ENCODE peak calls at places on chromosomes 5 and 9, in eight cellular contexts. R, H, V, L, J, Q, F and M are unnamed samples.

GRCh38 chr5:20486826-20487225 is 498.8 kb upstream of the CDH18 start:
- DNase-seq in Q (no peak), H (no peak), L (no peak), V (no peak), J (no peak), R (no peak), F (no peak), M (no peak)

GRCh38 chr5:181160144-181160754 is 12.9 kb downstream of the OR2V2 start:
- DNase-seq in R (peak; percentile 72), L (no peak), H (peak; percentile 84), F (no peak), J (peak; percentile 56), Q (no peak), V (peak; percentile 20), M (no peak)

GRCh38 chr9:21443849-21444625 is 3.8 kb downstream of the IFNA1 start:
- DNase-seq in Q (no peak), J (no peak), F (no peak), H (no peak), V (no peak), R (no peak), L (peak; percentile 69), M (no peak)

GRCh38 chr9:5586391-5586802 is 42.5 kb upstream of the RIC1 start:
- DNase-seq in R (no peak), V (no peak), F (no peak), L (peak; percentile 88), Q (no peak), H (no peak), J (peak; percentile 45), M (no peak)

GRCh38 chr5:5178121-5178520 is 38.0 kb downstream of the ADAMTS16 start:
- DNase-seq in Q (no peak), F (no peak), H (peak; percentile 18), R (no peak), J (no peak), L (no peak), V (no peak), M (no peak)

GRCh38 chr9:100064872-100065581 is 33.8 kb downstream of the ERP44 start:
- DNase-seq in L (no peak), F (no peak), V (no peak), H (peak; percentile 19), J (peak; percentile 75), R (no peak), Q (no peak), M (no peak)

GRCh38 chr5:120457839-120458507 is 6.1 kb upstream of the PRR16 start:
- DNase-seq in F (peak; percentile 79), V (peak; percentile 74), L (peak; percentile 85), R (peak; percentile 90), Q (no peak), H (peak; percentile 63), J (peak; percentile 76), M (peak; percentile 82)

GRCh38 chr9:29144476-29144875 is 1571.2 kb upstream of the C9orf72 start:
- DNase-seq in L (no peak), R (no peak), Q (no peak), V (no peak), H (no peak), J (no peak), F (no peak), M (no peak)

GRCh38 chr9:94920439-94920951 is 194.0 kb downstream of the AOPEP start:
- DNase-seq in L (no peak), J (peak; percentile 72), R (no peak), F (peak; percentile 78), V (no peak), Q (peak; percentile 89), H (peak; percentile 89), M (peak; percentile 68)

GRCh38 chr5:135154961-135155360 is 120.9 kb upstream of the PITX1 start:
- DNase-seq in J (no peak), Q (peak; percentile 84), H (no peak), F (no peak), V (no peak), R (no peak), L (no peak), M (no peak)

GRCh38 chr5:99019812-99020697 is 91.2 kb upstream of the CHD1 start:
- DNase-seq in H (peak; percentile 40), R (no peak), L (no peak), V (no peak), F (no peak), J (peak; percentile 88), Q (no peak), M (no peak)

DNA sequence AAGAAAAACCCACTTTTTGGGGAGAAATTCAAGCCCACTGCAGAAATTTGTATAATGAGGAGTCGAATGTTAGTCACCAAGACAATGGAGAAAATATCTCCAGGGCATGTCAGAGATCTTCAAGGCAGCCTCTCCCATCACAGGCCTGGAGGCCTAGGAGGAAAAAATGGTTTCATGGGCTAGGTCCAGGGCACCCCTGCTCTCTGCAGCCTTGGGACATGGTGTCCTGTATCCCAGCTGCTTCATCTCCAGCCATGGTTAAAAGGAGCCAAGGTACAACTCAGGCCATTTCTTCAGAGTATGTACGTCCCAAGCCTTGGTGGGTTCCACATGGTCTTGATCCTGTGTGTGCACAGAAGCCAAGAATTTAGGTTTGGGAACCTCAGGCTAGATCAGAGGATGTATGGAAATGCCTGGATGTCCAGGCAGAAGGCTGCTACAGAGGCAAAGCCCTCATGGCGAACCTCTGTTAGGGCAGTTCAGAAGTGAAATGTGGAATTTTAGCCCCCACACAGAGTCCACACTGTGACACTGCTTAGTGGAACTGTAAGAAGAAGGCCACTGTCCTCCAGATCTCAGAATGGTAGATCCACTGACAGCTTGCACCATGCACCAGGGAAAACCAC is 561.4 kb downstream of the ISL1 start:
- DNase-seq in J (no peak), F (no peak), V (no peak), R (no peak), H (no peak), L (no peak), Q (no peak), M (no peak)
- H3K9me3 ChIP-seq in J (no peaks in the 10 kb centered on the region), F (no peaks in the 10 kb centered on the region), V (no peaks in the 10 kb centered on the region), R (no peaks in the 10 kb centered on the region), H (peaks cover 5% of the 10 kb centered on the region), L (peaks cover 2% of the 10 kb centered on the region), Q (no peaks in the 10 kb centered on the region), M (no peaks in the 10 kb centered on the region)

GRCh38 chr5:72407078-72407477 is 86.9 kb downstream of the PTCD2 start:
- DNase-seq in R (no peak), H (no peak), V (no peak), Q (no peak), L (no peak), F (no peak), J (no peak), M (no peak)

GRCh38 chr5:72402959-72403628 is 82.9 kb downstream of the PTCD2 start:
- DNase-seq in L (no peak), J (peak; percentile 35), H (peak; percentile 37), Q (no peak), R (no peak), V (peak; percentile 73), F (no peak), M (no peak)

GRCh38 chr5:72400950-72401349 is 80.8 kb downstream of the PTCD2 start:
- DNase-seq in V (no peak), H (no peak), L (no peak), Q (no peak), R (no peak), F (no peak), J (no peak), M (no peak)

GRCh38 chr5:72397836-72398235 is 77.7 kb downstream of the PTCD2 start:
- DNase-seq in L (no peak), Q (no peak), V (no peak), H (no peak), F (no peak), R (no peak), J (no peak), M (no peak)

DNA sequence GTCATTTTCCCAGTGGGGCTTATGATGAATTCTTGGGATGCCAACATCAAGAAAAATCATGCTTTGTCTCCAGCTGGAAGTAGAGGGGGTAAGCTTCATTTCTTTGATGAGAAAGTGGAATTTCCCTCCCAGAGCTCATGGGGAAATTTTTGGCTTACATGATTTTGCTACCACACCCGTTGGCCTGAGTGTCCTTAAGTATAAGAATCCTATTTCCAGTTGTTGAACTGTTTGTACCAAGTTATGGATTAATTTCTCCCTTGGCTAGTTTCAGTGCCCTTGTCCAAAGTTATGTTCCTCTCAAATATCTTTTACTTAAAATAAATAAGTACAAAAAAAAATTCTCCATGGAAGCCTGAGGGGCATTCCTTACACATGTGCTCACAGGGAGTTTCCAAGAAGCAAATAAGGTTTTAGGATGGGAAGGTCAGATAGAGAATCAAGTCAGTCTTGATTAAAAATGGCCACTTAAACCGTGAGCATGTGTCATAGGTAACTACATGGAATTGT is 82.3 kb downstream of the PTCD2 start:
- DNase-seq in Q (no peak), R (no peak), F (no peak), L (no peak), H (peak; percentile 69), J (peak; percentile 45), V (no peak), M (no peak)
- H3K27ac ChIP-seq in Q (no peak overlapping the region), R (peak overlapping the region; percentile 13), F (peak overlapping the region; percentile 57), L (no peak overlapping the region), H (peak overlapping the region; percentile 77), J (no peak overlapping the region), V (peak overlapping the region; percentile 59), M (peak overlapping the region; percentile 25)

GRCh38 chr5:127442085-127442484 is 75.4 kb upstream of the PRRC1 start:
- DNase-seq in R (no peak), H (peak; percentile 13), V (no peak), L (no peak), F (no peak), Q (no peak), J (peak; percentile 34), M (no peak)
- TF ChIP-seq CTCF in R (no peak), H (peak; percentile 49), V (peak; percentile 40), L (no peak), F (peak; percentile 23), Q (no peak), J (peak; percentile 20), M (no peak)

GRCh38 chr5:141261238-141261546 is 16.0 kb downstream of the PCDHB15 start:
- DNase-seq in R (no peak), Q (no peak), V (no peak), J (no peak), L (no peak), F (no peak), H (no peak), M (no peak)

GRCh38 chr5:141258464-141258863 is 13.3 kb downstream of the PCDHB15 start:
- DNase-seq in R (no peak), V (no peak), Q (no peak), L (no peak), F (no peak), H (no peak), J (no peak), M (no peak)

GRCh38 chr5:141258948-141259347 is 13.8 kb downstream of the PCDHB15 start:
- DNase-seq in L (no peak), Q (no peak), V (no peak), H (no peak), R (no peak), F (no peak), J (peak; percentile 2), M (no peak)

DNA sequence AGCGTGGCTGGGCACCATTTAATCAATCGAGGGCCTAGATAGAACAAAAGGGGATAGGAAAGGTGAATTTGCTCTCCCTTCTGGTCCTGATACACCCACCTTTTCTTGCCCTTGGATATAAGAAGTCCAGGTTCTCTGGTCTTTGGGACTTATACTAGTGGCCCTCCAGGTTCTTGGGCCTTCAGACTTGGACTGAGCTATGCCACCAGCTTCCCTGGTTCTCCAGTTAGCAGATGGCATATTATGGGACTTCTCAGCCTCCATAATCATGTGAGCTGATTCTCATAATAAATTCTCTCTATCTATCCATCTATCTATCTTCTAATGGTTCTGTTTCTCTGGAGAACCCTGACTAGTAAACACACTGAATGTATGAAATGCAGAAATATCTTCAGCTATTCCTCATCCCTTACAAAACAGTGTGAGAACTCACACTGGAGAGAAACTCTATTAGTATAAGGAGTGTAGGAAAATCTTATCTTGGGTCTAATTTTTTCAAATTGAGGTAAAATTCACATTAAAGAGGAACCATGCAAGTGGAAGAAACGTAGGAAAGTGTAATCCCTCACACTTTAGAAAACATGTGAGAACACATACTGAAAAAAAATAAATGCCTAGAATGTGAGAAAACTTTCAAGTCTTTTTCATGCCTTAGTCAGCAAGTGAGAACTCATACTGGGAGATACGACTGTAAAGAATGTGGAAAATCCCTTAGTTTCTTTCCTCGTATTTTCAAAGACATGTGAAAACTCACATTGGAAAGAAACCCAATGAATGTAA is 15.5 kb downstream of the PCDHB15 start:
- DNase-seq in L (no peak), R (no peak), F (no peak), H (peak; percentile 31), J (peak; percentile 15), Q (no peak), V (no peak), M (no peak)
- H3K9me3 ChIP-seq in L (peaks cover 4% of the 10 kb centered on the region), R (peaks cover 100% of the 10 kb centered on the region), F (peaks cover 100% of the 10 kb centered on the region), H (peaks cover 88% of the 10 kb centered on the region), J (no peaks in the 10 kb centered on the region), Q (peaks cover 97% of the 10 kb centered on the region), V (peaks cover 53% of the 10 kb centered on the region), M (peaks cover 100% of the 10 kb centered on the region)